ENCODE peak calls at places on chromosomes 7 and 10, in five cellular contexts. Z is HuH-7; P is WTC11; K is CD4-positive, alpha-beta T cell; Y is activated CD8-positive, alpha-beta T cell treated with anti-CD3 and anti-CD28 coated beads for 36 hours. L is an unnamed sample.

GRCh38 chr7:49911906-49912305 is 138.5 kb downstream of the VWC2 start:
- DNase-seq in P (no peak), K (no peak), Z (no peak), Y (no peak), L (no peak)

GRCh38 chr7:28315565-28316420 is 96.5 kb upstream of the CREB5 start:
- DNase-seq in P (no peak), K (no peak), Y (no peak), Z (no peak), L (no peak)

GRCh38 chr10:124523301-124523871 is 61.8 kb downstream of the LHPP start:
- DNase-seq in Z (no peak), P (no peak), K (no peak), Y (no peak), L (no peak)

GRCh38 chr7:29197916-29198315 is 3.3 kb downstream of the CHN2 start:
- DNase-seq in K (no peak), P (no peak), Z (no peak), Y (no peak), L (no peak)

GRCh38 chr7:137978464-137979237 is 23.2 kb downstream of the CREB3L2 start:
- DNase-seq in P (no peak), Z (no peak), Y (no peak), K (no peak), L (no peak)

GRCh38 chr10:123019941-123020703 is 11.3 kb downstream of the ACADSB start:
- DNase-seq in Y (no peak), Z (peak), K (no peak), P (no peak), L (no peak)

GRCh38 chr7:88299126-88299525 is 7.6 kb downstream of the STEAP4 start:
- DNase-seq in Y (no peak), K (no peak), P (no peak), Z (no peak), L (no peak)

GRCh38 chr10:119233821-119234220 is 26.4 kb downstream of the GRK5 start:
- DNase-seq in P (no peak), K (no peak), Y (no peak), Z (no peak), L (no peak)

GRCh38 chr7:101550641-101551531 is 78.2 kb downstream of the MYL10 start:
- DNase-seq in Y (no peak), Z (no peak), P (peak), K (no peak), L (no peak)